ENCODE peak calls at places on chromosome 16, in seven cellular contexts. One of them, this sample, is unnamed. For H3K4me1 and H3K36me3, the result is how much of the 10 kb centered on the place peaks cover.

GRCh38 chr16:75965504-75966374 is 239.4 kb upstream of the CPHXL start:
- DNase-seq in suprapubic skin: no peak
- DNase-seq in body of pancreas: no peak
- DNase-seq in GM23248: no peak
- DNase-seq in neuronal stem cell: no peak
- DNase-seq in left ventricle myocardium inferior: no peak
- DNase-seq in thoracic aorta: no peak
- DNase-seq in this sample: no peak

GRCh38 chr16:89784409-89784808 is 32.0 kb downstream of the FANCA start:
- DNase-seq in neuronal stem cell: no peak
- DNase-seq in GM23248: no peak
- DNase-seq in left ventricle myocardium inferior: no peak
- DNase-seq in body of pancreas: no peak
- DNase-seq in suprapubic skin: no peak
- DNase-seq in thoracic aorta: no peak
- DNase-seq in this sample: no peak

GRCh38 chr16:58377932-58378331 is 14.3 kb upstream of the GINS3 start:
- DNase-seq in GM23248: peak
- DNase-seq in thoracic aorta: no peak
- DNase-seq in body of pancreas: no peak
- DNase-seq in left ventricle myocardium inferior: no peak
- DNase-seq in neuronal stem cell: no peak
- DNase-seq in suprapubic skin: no peak
- DNase-seq in this sample: no peak

GRCh38 chr16:69089091-69089912 is 16.2 kb upstream of the HAS3 start:
- DNase-seq in left ventricle myocardium inferior: no peak
- DNase-seq in suprapubic skin: no peak
- DNase-seq in thoracic aorta: no peak
- DNase-seq in GM23248: no peak
- DNase-seq in body of pancreas: peak
- DNase-seq in neuronal stem cell: no peak
- DNase-seq in this sample: no peak

GRCh38 chr16:88334517-88335149 is 48.1 kb upstream of the ZNF469 start:
- DNase-seq in GM23248: no peak
- DNase-seq in body of pancreas: no peak
- DNase-seq in thoracic aorta: no peak
- DNase-seq in neuronal stem cell: no peak
- DNase-seq in left ventricle myocardium inferior: no peak
- DNase-seq in suprapubic skin: no peak
- DNase-seq in this sample: no peak

GRCh38 chr16:78742501-78743283 is 643.2 kb downstream of the WWOX start:
- DNase-seq in suprapubic skin: peak
- DNase-seq in neuronal stem cell: no peak
- DNase-seq in GM23248: no peak
- DNase-seq in thoracic aorta: no peak
- DNase-seq in left ventricle myocardium inferior: no peak
- DNase-seq in body of pancreas: no peak
- DNase-seq in this sample: no peak

GRCh38 chr16:67926181-67926742 is 5.4 kb downstream of the CTRL start:
- DNase-seq in left ventricle myocardium inferior: no peak
- DNase-seq in GM23248: no peak
- DNase-seq in body of pancreas: peak
- DNase-seq in thoracic aorta: no peak
- DNase-seq in neuronal stem cell: no peak
- DNase-seq in suprapubic skin: no peak
- DNase-seq in this sample: no peak

GRCh38 chr16:77385481-77385880 is 49.4 kb downstream of the ADAMTS18 start:
- DNase-seq in left ventricle myocardium inferior: no peak
- DNase-seq in neuronal stem cell: no peak
- DNase-seq in suprapubic skin: no peak
- DNase-seq in GM23248: no peak
- DNase-seq in thoracic aorta: no peak
- DNase-seq in body of pancreas: no peak
- DNase-seq in this sample: no peak

GRCh38 chr16:88437367-88437964 is 15.6 kb upstream of the ZFPM1 start:
- DNase-seq in thoracic aorta: no peak
- DNase-seq in neuronal stem cell: no peak
- DNase-seq in left ventricle myocardium inferior: peak
- DNase-seq in body of pancreas: peak
- DNase-seq in suprapubic skin: no peak
- DNase-seq in GM23248: peak
- DNase-seq in this sample: peak

GRCh38 chr16:75942351-75942750 is 216.1 kb upstream of the CPHXL start:
- DNase-seq in GM23248: no peak
- DNase-seq in thoracic aorta: no peak
- DNase-seq in body of pancreas: no peak
- DNase-seq in left ventricle myocardium inferior: no peak
- DNase-seq in neuronal stem cell: no peak
- DNase-seq in suprapubic skin: no peak
- DNase-seq in this sample: no peak

GRCh38 chr16:17346774-17347569 is 123.8 kb downstream of the XYLT1 start:
- DNase-seq in body of pancreas: no peak
- DNase-seq in left ventricle myocardium inferior: no peak
- DNase-seq in thoracic aorta: no peak
- DNase-seq in neuronal stem cell: no peak
- DNase-seq in GM23248: no peak
- DNase-seq in suprapubic skin: no peak
- DNase-seq in this sample: no peak

GRCh38 chr16:3756113-3756512 is 38.8 kb upstream of the TRAP1 start:
- DNase-seq in neuronal stem cell: no peak
- DNase-seq in thoracic aorta: no peak
- DNase-seq in suprapubic skin: no peak
- DNase-seq in GM23248: no peak
- DNase-seq in body of pancreas: no peak
- DNase-seq in left ventricle myocardium inferior: no peak
- DNase-seq in this sample: no peak

GRCh38 chr16:23518435-23518891 is 8.2 kb upstream of the GGA2 start:
- DNase-seq in thoracic aorta: no peak
- DNase-seq in neuronal stem cell: no peak
- DNase-seq in GM23248: no peak
- DNase-seq in left ventricle myocardium inferior: no peak
- DNase-seq in body of pancreas: no peak
- DNase-seq in suprapubic skin: no peak
- DNase-seq in this sample: no peak

GRCh38 chr16:53546988-53547391 is 44.0 kb upstream of the AKTIP start:
- DNase-seq in thoracic aorta: no peak
- DNase-seq in suprapubic skin: no peak
- DNase-seq in GM23248: no peak
- DNase-seq in neuronal stem cell: no peak
- DNase-seq in body of pancreas: no peak
- DNase-seq in left ventricle myocardium inferior: no peak
- DNase-seq in this sample: no peak

GRCh38 chr16:78258651-78259050 is 159.2 kb downstream of the WWOX start:
- DNase-seq in suprapubic skin: no peak
- DNase-seq in body of pancreas: no peak
- DNase-seq in GM23248: no peak
- DNase-seq in neuronal stem cell: no peak
- DNase-seq in left ventricle myocardium inferior: no peak
- DNase-seq in thoracic aorta: no peak
- DNase-seq in this sample: no peak

GRCh38 chr16:56776562-56776961 is 46.6 kb downstream of the NUP93 start:
- DNase-seq in neuronal stem cell: no peak
- DNase-seq in thoracic aorta: no peak
- DNase-seq in GM23248: peak
- DNase-seq in body of pancreas: peak
- DNase-seq in suprapubic skin: no peak
- DNase-seq in left ventricle myocardium inferior: peak
- DNase-seq in this sample: no peak

GRCh38 chr16:23206986-23207385 is 24.4 kb downstream of the SCNN1G start:
- DNase-seq in suprapubic skin: no peak
- DNase-seq in neuronal stem cell: no peak
- DNase-seq in body of pancreas: no peak
- DNase-seq in left ventricle myocardium inferior: no peak
- DNase-seq in GM23248: no peak
- DNase-seq in thoracic aorta: no peak
- DNase-seq in this sample: no peak

GRCh38 chr16:67438824-67439393 is 8.0 kb downstream of the HSD11B2 start:
- DNase-seq in thoracic aorta: no peak
- DNase-seq in neuronal stem cell: no peak
- DNase-seq in body of pancreas: no peak
- DNase-seq in suprapubic skin: no peak
- DNase-seq in left ventricle myocardium inferior: no peak
- DNase-seq in GM23248: no peak
- DNase-seq in this sample: no peak

GRCh38 chr16:2686912-2687507 is 4.7 kb downstream of the KCTD5 start:
- DNase-seq in body of pancreas: peak
- DNase-seq in left ventricle myocardium inferior: no peak
- DNase-seq in thoracic aorta: no peak
- DNase-seq in GM23248: no peak
- DNase-seq in suprapubic skin: peak
- DNase-seq in neuronal stem cell: no peak
- DNase-seq in this sample: no peak

GRCh38 chr16:17380613-17381012 is 90.1 kb downstream of the XYLT1 start:
- DNase-seq in GM23248: peak
- DNase-seq in left ventricle myocardium inferior: no peak
- DNase-seq in neuronal stem cell: no peak
- DNase-seq in body of pancreas: no peak
- DNase-seq in thoracic aorta: no peak
- DNase-seq in suprapubic skin: no peak
- DNase-seq in this sample: no peak

GRCh38 chr16:30977502-30977901 is 7.5 kb upstream of the HSD3B7 start:
- DNase-seq in body of pancreas: no peak
- DNase-seq in GM23248: peak
- DNase-seq in neuronal stem cell: no peak
- DNase-seq in thoracic aorta: no peak
- DNase-seq in left ventricle myocardium inferior: no peak
- DNase-seq in suprapubic skin: no peak
- DNase-seq in this sample: no peak

GRCh38 chr16:4613636-4614570 is 785 bp downstream of the UBALD1 start:
- DNase-seq in body of pancreas: peak
- DNase-seq in left ventricle myocardium inferior: peak
- DNase-seq in neuronal stem cell: no peak
- DNase-seq in GM23248: peak
- DNase-seq in thoracic aorta: no peak
- DNase-seq in suprapubic skin: no peak
- DNase-seq in this sample: no peak

GRCh38 chr16:57128787-57129389 is 36.5 kb downstream of the CPNE2 start:
- DNase-seq in neuronal stem cell: no peak
- DNase-seq in thoracic aorta: no peak
- DNase-seq in body of pancreas: no peak
- DNase-seq in suprapubic skin: no peak
- DNase-seq in GM23248: no peak
- DNase-seq in left ventricle myocardium inferior: no peak
- DNase-seq in this sample: no peak

GRCh38 chr16:82990155-82990554 is 363.4 kb downstream of the CDH13 start:
- DNase-seq in left ventricle myocardium inferior: no peak
- DNase-seq in neuronal stem cell: no peak
- DNase-seq in GM23248: peak
- DNase-seq in body of pancreas: no peak
- DNase-seq in suprapubic skin: no peak
- DNase-seq in thoracic aorta: no peak
- DNase-seq in this sample: no peak

GRCh38 chr16:78137782-78138616 is 38.5 kb downstream of the WWOX start:
- DNase-seq in left ventricle myocardium inferior: no peak
- DNase-seq in thoracic aorta: no peak
- DNase-seq in suprapubic skin: no peak
- DNase-seq in neuronal stem cell: no peak
- DNase-seq in body of pancreas: no peak
- DNase-seq in GM23248: no peak
- DNase-seq in this sample: no peak

GRCh38 chr16:47129755-47130435 is 13.8 kb downstream of the NETO2 start:
- DNase-seq in body of pancreas: no peak
- DNase-seq in GM23248: no peak
- DNase-seq in neuronal stem cell: no peak
- DNase-seq in suprapubic skin: no peak
- DNase-seq in thoracic aorta: no peak
- DNase-seq in left ventricle myocardium inferior: no peak
- DNase-seq in this sample: no peak

GRCh38 chr16:57572978-57573733 is 30.7 kb downstream of the ADGRG5 start:
- DNase-seq in suprapubic skin: no peak
- DNase-seq in GM23248: no peak
- DNase-seq in neuronal stem cell: no peak
- DNase-seq in left ventricle myocardium inferior: no peak
- DNase-seq in thoracic aorta: no peak
- DNase-seq in body of pancreas: no peak
- DNase-seq in this sample: no peak

GRCh38 chr16:73125860-73126259 is 77.9 kb upstream of the ZFHX3 start:
- DNase-seq in body of pancreas: no peak
- DNase-seq in GM23248: peak
- DNase-seq in thoracic aorta: no peak
- DNase-seq in left ventricle myocardium inferior: no peak
- DNase-seq in neuronal stem cell: no peak
- DNase-seq in suprapubic skin: no peak
- DNase-seq in this sample: no peak

GRCh38 chr16:71817690-71818089 is 9.1 kb upstream of the AP1G1 start:
- DNase-seq in body of pancreas: no peak
- DNase-seq in thoracic aorta: no peak
- DNase-seq in neuronal stem cell: no peak
- DNase-seq in GM23248: no peak
- DNase-seq in left ventricle myocardium inferior: no peak
- DNase-seq in suprapubic skin: no peak
- DNase-seq in this sample: no peak
- H3K4me3 ChIP-seq in body of pancreas: no peak
- H3K4me3 ChIP-seq in thoracic aorta: peak
- H3K4me3 ChIP-seq in neuronal stem cell: no peak
- H3K4me3 ChIP-seq in GM23248: peak
- H3K4me3 ChIP-seq in left ventricle myocardium inferior: peak
- H3K4me3 ChIP-seq in suprapubic skin: peak
- H3K4me3 ChIP-seq in this sample: no peak

DNA sequence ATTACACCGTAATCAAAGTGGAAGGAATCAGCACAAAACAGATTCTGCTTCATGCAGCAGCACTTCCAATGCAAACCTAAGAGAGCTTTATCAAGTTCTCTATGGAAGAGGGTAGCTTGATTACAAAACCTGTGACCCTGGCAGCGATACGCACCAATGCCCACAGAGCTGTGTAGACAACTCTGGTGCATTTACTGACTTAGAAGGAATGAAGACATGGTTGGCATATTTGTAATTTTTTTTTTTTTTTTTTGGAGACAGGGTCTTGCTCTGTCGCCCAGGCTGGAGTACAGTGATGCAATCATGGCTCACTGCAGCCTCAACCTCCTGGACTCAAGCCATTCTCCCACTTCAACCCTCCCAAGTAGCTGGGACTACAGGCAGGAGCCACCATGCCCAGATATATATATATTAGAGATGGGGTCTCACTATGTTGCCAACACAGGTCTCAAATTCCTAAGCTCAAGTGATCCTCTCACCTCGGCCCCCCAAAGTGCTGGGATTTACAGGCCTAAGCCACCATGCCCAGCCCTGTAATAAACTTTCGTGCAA is 49.4 kb downstream of the XPO6 start:
- DNase-seq in body of pancreas: no peak
- DNase-seq in neuronal stem cell: no peak
- DNase-seq in suprapubic skin: no peak
- DNase-seq in left ventricle myocardium inferior: no peak
- DNase-seq in GM23248: no peak
- DNase-seq in thoracic aorta: no peak
- DNase-seq in this sample: no peak
- H3K4me1 ChIP-seq in body of pancreas: under half
- H3K4me1 ChIP-seq in neuronal stem cell: under half
- H3K4me1 ChIP-seq in suprapubic skin: under half
- H3K4me1 ChIP-seq in left ventricle myocardium inferior: under half
- H3K4me1 ChIP-seq in GM23248: under half
- H3K4me1 ChIP-seq in thoracic aorta: under half
- H3K4me1 ChIP-seq in this sample: half or more

GRCh38 chr16:84874004-84874435 is 54.2 kb downstream of the CRISPLD2 start:
- DNase-seq in body of pancreas: no peak
- DNase-seq in left ventricle myocardium inferior: peak
- DNase-seq in GM23248: no peak
- DNase-seq in suprapubic skin: no peak
- DNase-seq in neuronal stem cell: no peak
- DNase-seq in thoracic aorta: no peak
- DNase-seq in this sample: no peak
- H3K36me3 ChIP-seq in body of pancreas: under half
- H3K36me3 ChIP-seq in left ventricle myocardium inferior: half or more
- H3K36me3 ChIP-seq in GM23248: under half
- H3K36me3 ChIP-seq in suprapubic skin: under half
- H3K36me3 ChIP-seq in neuronal stem cell: under half
- H3K36me3 ChIP-seq in thoracic aorta: under half
- H3K36me3 ChIP-seq in this sample: under half

GRCh38 chr16:1342526-1343427 is 8.9 kb downstream of the TSR3 start:
- DNase-seq in GM23248: peak
- DNase-seq in neuronal stem cell: peak
- DNase-seq in body of pancreas: peak
- DNase-seq in left ventricle myocardium inferior: peak
- DNase-seq in suprapubic skin: peak
- DNase-seq in thoracic aorta: peak
- DNase-seq in this sample: peak
- H3K4me3 ChIP-seq in GM23248: no peak
- H3K4me3 ChIP-seq in neuronal stem cell: no peak
- H3K4me3 ChIP-seq in body of pancreas: no peak
- H3K4me3 ChIP-seq in left ventricle myocardium inferior: peak
- H3K4me3 ChIP-seq in suprapubic skin: peak
- H3K4me3 ChIP-seq in thoracic aorta: peak
- H3K4me3 ChIP-seq in this sample: peak